ENCODE peak calls at places on chromosomes 11 and 22, in nine cellular contexts. F, S, W, Z, U, O, D, B and E are unnamed samples.

GRCh38 chr22:27129266-27129665 is 471.9 kb downstream of the MIAT start:
- DNase-seq in F (peak), S (no peak), W (no peak), Z (no peak), U (no peak), O (no peak), D (no peak), B (no peak), E (no peak)

GRCh38 chr22:50728523-50728931 is 9.5 kb upstream of the ACR start:
- DNase-seq in F (no peak), S (peak), W (no peak), Z (no peak), U (no peak), O (peak), D (peak), B (peak), E (no peak)

GRCh38 chr11:68009391-68010000 is 631 bp upstream of the ALDH3B1 start:
- DNase-seq in F (peak), S (peak), W (no peak), Z (no peak), U (no peak), O (no peak), D (no peak), B (no peak), E (no peak)

GRCh38 chr22:24027991-24028390 is 16.9 kb downstream of the CABIN1 start:
- DNase-seq in F (no peak), S (no peak), W (no peak), Z (no peak), U (no peak), O (no peak), D (no peak), B (no peak), E (no peak)

GRCh38 chr22:39144101-39144815 is 8.2 kb downstream of the CBX7 start:
- DNase-seq in F (peak), S (peak), W (no peak), Z (no peak), U (no peak), O (no peak), D (peak), B (no peak), E (no peak)

GRCh38 chr11:92453055-92453454 is 228.4 kb downstream of the FAT3 start:
- DNase-seq in F (peak), S (no peak), W (no peak), Z (no peak), U (no peak), O (no peak), D (no peak), B (no peak), E (no peak)

GRCh38 chr22:49892226-49892899 is 25.9 kb downstream of the ALG12 start:
- DNase-seq in F (no peak), S (no peak), W (no peak), Z (no peak), U (no peak), O (peak), D (no peak), B (no peak), E (no peak)

GRCh38 chr11:20762980-20763379 is 93.6 kb downstream of the NELL1 start:
- DNase-seq in F (no peak), S (no peak), W (no peak), Z (no peak), U (no peak), O (no peak), D (no peak), B (no peak), E (no peak)

GRCh38 chr22:47121791-47122190 is 359.3 kb downstream of the TBC1D22A start:
- DNase-seq in F (no peak), S (no peak), W (peak), Z (no peak), U (no peak), O (no peak), D (no peak), B (no peak), E (no peak)
- TF ChIP-seq POLR2A in F (no peak), S (no peak), W (no peak), Z (no peak), U (no peak), O (no peak), D (no peak), B (no peak), E (no peak)

GRCh38 chr11:75323609-75324008 is 27.9 kb downstream of the ARRB1 start:
- DNase-seq in F (no peak), S (no peak), W (no peak), Z (no peak), U (no peak), O (no peak), D (no peak), B (no peak), E (no peak)
- TF ChIP-seq POLR2A in F (no peak), S (no peak), W (no peak), Z (no peak), U (no peak), O (no peak), D (no peak), B (no peak), E (no peak)

GRCh38 chr11:96158126-96158525 is 184.9 kb downstream of the MAML2 start:
- DNase-seq in F (no peak), S (no peak), W (no peak), Z (no peak), U (no peak), O (no peak), D (no peak), B (no peak), E (no peak)

GRCh38 chr11:96154802-96155520 is 188.0 kb downstream of the MAML2 start:
- DNase-seq in F (peak), S (no peak), W (no peak), Z (no peak), U (no peak), O (no peak), D (no peak), B (no peak), E (no peak)

GRCh38 chr11:96157517-96157873 is 185.5 kb downstream of the MAML2 start:
- DNase-seq in F (no peak), S (no peak), W (no peak), Z (no peak), U (no peak), O (no peak), D (no peak), B (no peak), E (no peak)

GRCh38 chr11:96155627-96156378 is 187.2 kb downstream of the MAML2 start:
- DNase-seq in F (peak), S (peak), W (peak), Z (peak), U (peak), O (peak), D (peak), B (peak), E (peak)

GRCh38 chr11:96156379-96156722 is 186.6 kb downstream of the MAML2 start:
- DNase-seq in F (no peak), S (no peak), W (no peak), Z (no peak), U (no peak), O (no peak), D (peak), B (no peak), E (no peak)
- TF ChIP-seq POLR2A in F (no peak), S (no peak), W (no peak), Z (no peak), U (no peak), O (no peak), D (no peak), B (no peak), E (no peak)

GRCh38 chr11:13391217-13391616 is 71.8 kb downstream of the BTBD10 start:
- DNase-seq in F (no peak), S (no peak), W (no peak), Z (no peak), U (no peak), O (no peak), D (no peak), B (no peak), E (no peak)
- TF ChIP-seq POLR2A in F (no peak), S (no peak), W (no peak), Z (no peak), U (no peak), O (no peak), D (no peak), B (no peak), E (no peak)

DNA sequence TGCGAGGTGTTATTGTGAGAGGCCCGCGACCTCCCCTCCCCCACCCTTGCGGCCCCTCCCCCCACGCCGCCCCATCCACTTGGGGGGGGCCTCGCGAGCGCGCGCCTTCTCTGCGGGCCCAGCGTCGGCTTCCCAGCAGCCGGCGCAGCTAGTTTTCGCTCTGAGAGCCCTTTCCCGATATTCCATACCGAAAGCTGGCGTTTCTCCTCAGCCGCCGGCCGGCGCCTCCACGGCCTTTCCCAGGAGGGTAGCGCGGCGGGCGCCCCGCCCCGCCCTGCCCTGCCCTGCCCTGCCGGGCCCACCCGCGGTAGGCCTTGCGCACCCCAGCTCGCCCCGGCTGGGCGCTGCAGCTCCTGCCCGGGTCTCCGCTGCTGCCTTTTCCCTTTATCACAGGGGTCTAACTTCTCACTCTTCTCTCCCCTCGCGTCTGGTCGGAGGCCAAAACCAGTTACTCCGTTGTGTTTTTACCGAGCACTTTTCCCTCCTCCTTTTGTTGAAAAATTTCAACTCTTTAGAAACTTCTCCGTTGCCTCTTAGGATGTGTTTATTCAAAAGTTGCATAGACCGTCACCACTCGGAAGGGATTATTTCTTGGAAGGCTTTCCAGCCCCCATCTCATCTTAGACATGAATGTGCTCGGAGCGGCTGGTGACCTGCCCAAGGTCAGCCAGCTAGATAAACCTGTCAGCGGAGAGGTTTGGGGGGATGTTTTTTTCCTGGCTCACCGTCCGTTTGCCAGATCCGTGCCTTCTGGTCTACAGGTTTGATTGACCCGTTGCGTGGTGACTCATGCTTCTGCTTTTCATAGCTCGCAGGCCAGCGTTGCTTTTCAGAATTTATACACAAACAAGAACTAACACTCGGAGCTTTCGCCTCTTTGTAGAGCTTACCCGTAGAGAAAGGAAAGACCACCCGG is 648 bp downstream of the PAFAH1B2 start:
- DNase-seq in F (peak), S (peak), W (peak), Z (no peak), U (peak), O (peak), D (peak), B (peak), E (peak)
- TF ChIP-seq POLR2A in F (peak), S (no peak), W (no peak), Z (no peak), U (no peak), O (no peak), D (no peak), B (no peak), E (no peak)

GRCh38 chr11:64164392-64165312 is 1.3 kb downstream of the MACROD1 start:
- DNase-seq in F (no peak), S (peak), W (no peak), Z (no peak), U (peak), O (peak), D (no peak), B (no peak), E (no peak)
- TF ChIP-seq POLR2A in F (no peak), S (no peak), W (no peak), Z (peak), U (no peak), O (no peak), D (no peak), B (no peak), E (no peak)

DNA sequence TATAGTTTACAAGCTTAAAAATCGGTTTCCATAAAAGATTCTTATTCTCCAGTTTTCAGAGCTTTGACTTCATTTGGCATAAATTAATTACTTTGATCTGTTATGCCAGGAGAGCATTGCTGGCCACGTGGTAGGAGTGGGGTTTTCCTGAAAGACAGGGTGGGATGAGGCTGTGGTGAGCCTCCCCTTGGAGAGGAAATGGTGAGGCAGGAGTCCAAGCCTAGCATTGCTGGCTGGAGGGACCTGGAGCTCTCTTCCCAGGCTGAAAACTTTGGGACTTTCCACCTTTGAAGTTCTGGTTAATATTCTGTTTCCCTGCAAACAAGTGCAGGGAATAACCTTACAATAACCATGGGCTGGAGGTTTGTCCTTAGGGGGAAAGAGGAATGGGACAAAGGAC is 21.1 kb upstream of the CSF2RB start:
- DNase-seq in F (no peak), S (no peak), W (no peak), Z (no peak), U (no peak), O (no peak), D (no peak), B (no peak), E (no peak)
- TF ChIP-seq POLR2A in F (no peak), S (no peak), W (no peak), Z (no peak), U (no peak), O (no peak), D (no peak), B (no peak), E (no peak)

GRCh38 chr11:88338223-88338661 is 706 bp upstream of the CTSC start:
- DNase-seq in F (peak), S (peak), W (no peak), Z (no peak), U (no peak), O (peak), D (peak), B (no peak), E (peak)
- TF ChIP-seq POLR2A in F (no peak), S (no peak), W (peak), Z (no peak), U (no peak), O (no peak), D (no peak), B (no peak), E (no peak)

DNA sequence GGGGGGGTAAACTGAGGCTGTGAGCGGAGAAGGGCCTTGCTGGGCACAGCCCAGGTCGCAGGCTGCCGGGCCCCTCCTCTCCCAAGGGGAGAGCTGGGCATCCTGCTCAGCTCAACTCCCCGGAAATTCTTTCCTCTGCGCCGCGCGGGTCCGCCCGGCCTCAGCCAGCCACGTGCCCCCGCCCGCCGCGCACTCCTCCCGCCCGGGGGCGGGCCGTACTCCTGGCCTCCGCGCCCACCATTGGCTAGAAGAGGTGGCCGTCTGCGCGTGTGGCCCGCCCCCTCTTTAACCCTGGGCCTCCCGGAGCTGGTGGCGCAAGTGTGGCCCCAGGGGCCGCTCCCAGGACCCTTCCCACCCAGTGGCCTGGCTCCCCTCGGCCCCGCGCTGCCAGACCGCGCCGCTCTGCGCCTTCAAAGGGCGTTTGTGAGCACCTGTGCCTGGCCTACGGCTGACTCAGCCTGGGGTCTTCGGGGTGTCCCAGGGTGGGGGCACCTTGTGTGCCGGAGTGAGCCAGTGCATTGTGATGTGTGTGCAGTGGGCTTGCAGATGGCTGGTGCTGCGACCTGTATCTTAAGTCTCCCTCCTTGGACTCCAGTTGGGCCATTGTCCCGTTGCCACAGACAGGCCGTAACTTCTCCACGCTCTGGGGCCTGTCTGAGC is 2.0 kb downstream of the MRGPRF start:
- DNase-seq in F (peak), S (peak), W (peak), Z (peak), U (peak), O (peak), D (peak), B (no peak), E (peak)
- TF ChIP-seq POLR2A in F (no peak), S (no peak), W (no peak), Z (peak), U (peak), O (no peak), D (peak), B (no peak), E (no peak)

GRCh38 chr11:65786786-65787636 is at the start of gene OVOL1:
- DNase-seq in F (no peak), S (peak), W (peak), Z (peak), U (peak), O (no peak), D (no peak), B (peak), E (no peak)
- TF ChIP-seq POLR2A in F (no peak), S (no peak), W (peak), Z (no peak), U (peak), O (no peak), D (no peak), B (no peak), E (no peak)